ENCODE peak calls at places on chromosomes 2 and 18, in seven cellular contexts. X, F, O, D, I, P and G are unnamed samples.

GRCh38 chr2:62363166-62363565 is 142.8 kb downstream of the TMEM17 start:
- DNase-seq in P (no peak), X (no peak), I (no peak), O (no peak), D (no peak), F (no peak), G (peak)

GRCh38 chr2:42786561-42787345 is 5.6 kb downstream of the HAAO start:
- DNase-seq in D (no peak), P (no peak), X (no peak), O (no peak), F (no peak), I (no peak), G (no peak)

GRCh38 chr18:58893388-58894099 is 28.9 kb downstream of the ZNF532 start:
- DNase-seq in F (no peak), O (no peak), D (no peak), I (no peak), X (no peak), P (no peak), G (no peak)

GRCh38 chr18:44852818-44853217 is 172.1 kb downstream of the SETBP1 start:
- DNase-seq in F (no peak), O (no peak), P (no peak), X (no peak), D (no peak), I (no peak), G (no peak)

GRCh38 chr2:173090973-173091660 is 15.5 kb downstream of the MAP3K20 start:
- DNase-seq in D (peak), O (no peak), X (no peak), P (no peak), I (no peak), F (no peak), G (no peak)

GRCh38 chr2:110679865-110680264 is 2.0 kb upstream of the BUB1 start:
- DNase-seq in D (no peak), O (no peak), I (no peak), X (no peak), F (no peak), P (no peak), G (no peak)

GRCh38 chr2:172540421-172540820 is 15.5 kb upstream of the PDK1 start:
- DNase-seq in X (no peak), P (no peak), I (no peak), F (no peak), O (no peak), D (peak), G (no peak)

GRCh38 chr18:12598181-12598921 is 59.6 kb downstream of the SPIRE1 start:
- DNase-seq in F (no peak), X (no peak), D (peak), P (no peak), O (no peak), I (no peak), G (no peak)

GRCh38 chr2:207836526-207837133 is 66.9 kb upstream of the FZD5 start:
- DNase-seq in P (no peak), X (no peak), F (no peak), D (no peak), O (no peak), I (no peak), G (no peak)

GRCh38 chr2:197183355-197183754 is 127.2 kb downstream of the ANKRD44 start:
- DNase-seq in X (no peak), F (no peak), O (no peak), P (no peak), D (no peak), I (no peak), G (no peak)

GRCh38 chr2:237026981-237027711 is 58.5 kb upstream of the COPS8 start:
- DNase-seq in P (peak), O (peak), X (peak), I (no peak), D (peak), F (peak), G (peak)

GRCh38 chr2:29615183-29615582 is 306.2 kb downstream of the ALK start:
- DNase-seq in I (no peak), O (no peak), X (no peak), D (no peak), F (no peak), P (no peak), G (no peak)

GRCh38 chr2:172131713-172132555 is 29.2 kb upstream of the DLX2 start:
- DNase-seq in X (no peak), D (no peak), O (no peak), F (no peak), I (no peak), P (no peak), G (no peak)

GRCh38 chr2:8453904-8454302 is 228.0 kb upstream of the ID2 start:
- DNase-seq in X (peak), I (peak), O (no peak), D (no peak), F (no peak), P (no peak), G (no peak)

GRCh38 chr2:175880-176800 is 87.7 kb downstream of the SH3YL1 start:
- DNase-seq in F (no peak), O (no peak), I (no peak), D (peak), P (no peak), X (no peak), G (no peak)

GRCh38 chr2:131016826-131017596 is 76.2 kb downstream of the FAM168B start:
- DNase-seq in X (no peak), P (no peak), D (peak), F (no peak), O (no peak), I (no peak), G (no peak)

GRCh38 chr2:234686088-234686890 is 189.4 kb upstream of the ARL4C start:
- DNase-seq in D (no peak), X (peak), I (no peak), O (no peak), P (no peak), F (no peak), G (no peak)

GRCh38 chr2:232772540-232772939 is 3.8 kb downstream of the KCNJ13 start:
- DNase-seq in X (no peak), I (no peak), O (peak), D (no peak), P (no peak), F (no peak), G (no peak)

GRCh38 chr18:906416-907170 is 1.9 kb downstream of the ADCYAP1 start:
- DNase-seq in F (no peak), O (peak), D (no peak), P (peak), I (no peak), X (no peak), G (no peak)